ENCODE peak calls at places on chromosomes 16 and 17, in six cellular contexts. One of them, this sample, is unnamed.

GRCh38 chr17:63535640-63536039 is 12.5 kb downstream of the KCNH6 start:
- DNase-seq in mesendoderm: no peak
- DNase-seq in mesenchymal stem cell: no peak
- DNase-seq in H9: no peak
- DNase-seq in IMR-90: no peak
- DNase-seq in H1: no peak
- DNase-seq in this sample: no peak

GRCh38 chr17:39928868-39929651 is 1.5 kb downstream of the LRRC3C start:
- DNase-seq in mesendoderm: no peak
- DNase-seq in mesenchymal stem cell: peak; percentile 98
- DNase-seq in H9: no peak
- DNase-seq in IMR-90: peak; percentile 96
- DNase-seq in H1: no peak
- DNase-seq in this sample: no peak

GRCh38 chr17:28057731-28058246 is 15.3 kb downstream of the NLK start:
- DNase-seq in mesendoderm: peak; percentile 65
- DNase-seq in mesenchymal stem cell: peak; percentile 81
- DNase-seq in H9: no peak
- DNase-seq in IMR-90: peak; percentile 83
- DNase-seq in H1: no peak
- DNase-seq in this sample: no peak

GRCh38 chr17:73759324-73760185 is 115.3 kb upstream of the SDK2 start:
- DNase-seq in mesendoderm: no peak
- DNase-seq in mesenchymal stem cell: no peak
- DNase-seq in H9: no peak
- DNase-seq in IMR-90: no peak
- DNase-seq in H1: no peak
- DNase-seq in this sample: no peak

GRCh38 chr16:58459344-58460218 is 40.4 kb upstream of the NDRG4 start:
- DNase-seq in mesendoderm: no peak
- DNase-seq in mesenchymal stem cell: peak; percentile 67
- DNase-seq in H9: no peak
- DNase-seq in IMR-90: peak; percentile 43
- DNase-seq in H1: no peak
- DNase-seq in this sample: no peak

GRCh38 chr17:11279776-11280344 is 38.8 kb downstream of the SHISA6 start:
- DNase-seq in mesendoderm: no peak
- DNase-seq in mesenchymal stem cell: no peak
- DNase-seq in H9: peak; percentile 12
- DNase-seq in IMR-90: no peak
- DNase-seq in H1: no peak
- DNase-seq in this sample: no peak

GRCh38 chr16:24723663-24724062 is 5.8 kb upstream of the TNRC6A start:
- DNase-seq in mesendoderm: no peak
- DNase-seq in mesenchymal stem cell: no peak
- DNase-seq in H9: no peak
- DNase-seq in IMR-90: peak; percentile 34
- DNase-seq in H1: no peak
- DNase-seq in this sample: no peak

GRCh38 chr16:19001788-19002187 is 18.1 kb downstream of the TMC7 start:
- DNase-seq in mesendoderm: no peak
- DNase-seq in mesenchymal stem cell: peak; percentile 41
- DNase-seq in H9: no peak
- DNase-seq in IMR-90: peak; percentile 46
- DNase-seq in H1: no peak
- DNase-seq in this sample: no peak

GRCh38 chr16:9115277-9115676 is 23.8 kb downstream of the HAPSTR1 start:
- DNase-seq in mesendoderm: peak; percentile 87
- DNase-seq in mesenchymal stem cell: no peak
- DNase-seq in H9: no peak
- DNase-seq in IMR-90: peak; percentile 61
- DNase-seq in H1: no peak
- DNase-seq in this sample: no peak

GRCh38 chr17:51166198-51166986 is at the start of gene NME2:
- DNase-seq in mesendoderm: peak; percentile 94
- DNase-seq in mesenchymal stem cell: peak; percentile 85
- DNase-seq in H9: peak; percentile 97
- DNase-seq in IMR-90: peak; percentile 77
- DNase-seq in H1: peak; percentile 96
- DNase-seq in this sample: peak; percentile 80

GRCh38 chr17:38750312-38751121 is 2.0 kb upstream of the PSMB3 start:
- DNase-seq in mesendoderm: peak; percentile 57
- DNase-seq in mesenchymal stem cell: peak; percentile 53
- DNase-seq in H9: no peak
- DNase-seq in IMR-90: peak; percentile 22
- DNase-seq in H1: peak; percentile 73
- DNase-seq in this sample: peak; percentile 43

GRCh38 chr16:85152414-85153030 is 40.2 kb upstream of the CIBAR2 start:
- DNase-seq in mesendoderm: no peak
- DNase-seq in mesenchymal stem cell: no peak
- DNase-seq in H9: no peak
- DNase-seq in IMR-90: no peak
- DNase-seq in H1: no peak
- DNase-seq in this sample: no peak

GRCh38 chr17:28159924-28160323 is 117.4 kb downstream of the NLK start:
- DNase-seq in mesendoderm: no peak
- DNase-seq in mesenchymal stem cell: no peak
- DNase-seq in H9: no peak
- DNase-seq in IMR-90: no peak
- DNase-seq in H1: no peak
- DNase-seq in this sample: no peak

GRCh38 chr17:69468211-69468610 is 53.7 kb downstream of the MAP2K6 start:
- DNase-seq in mesendoderm: peak; percentile 22
- DNase-seq in mesenchymal stem cell: no peak
- DNase-seq in H9: no peak
- DNase-seq in IMR-90: no peak
- DNase-seq in H1: no peak
- DNase-seq in this sample: no peak

GRCh38 chr16:54135361-54136275 is 151.0 kb downstream of the IRX3 start:
- DNase-seq in mesendoderm: peak; percentile 31
- DNase-seq in mesenchymal stem cell: peak; percentile 59
- DNase-seq in H9: no peak
- DNase-seq in IMR-90: peak; percentile 68
- DNase-seq in H1: no peak
- DNase-seq in this sample: no peak

GRCh38 chr17:18960241-18960665 is 8.3 kb downstream of the SLC5A10 start:
- DNase-seq in mesendoderm: no peak
- DNase-seq in mesenchymal stem cell: no peak
- DNase-seq in H9: no peak
- DNase-seq in IMR-90: no peak
- DNase-seq in H1: no peak
- DNase-seq in this sample: no peak

GRCh38 chr16:24198807-24199533 is 57.2 kb upstream of the CACNG3 start:
- DNase-seq in mesendoderm: no peak
- DNase-seq in mesenchymal stem cell: no peak
- DNase-seq in H9: no peak
- DNase-seq in IMR-90: no peak
- DNase-seq in H1: no peak
- DNase-seq in this sample: no peak

GRCh38 chr16:88505405-88506082 is 52.5 kb downstream of the ZFPM1 start:
- DNase-seq in mesendoderm: peak; percentile 23
- DNase-seq in mesenchymal stem cell: no peak
- DNase-seq in H9: peak; percentile 50
- DNase-seq in IMR-90: no peak
- DNase-seq in H1: peak; percentile 79
- DNase-seq in this sample: no peak

GRCh38 chr17:50043290-50044148 is 12.4 kb upstream of the ITGA3 start:
- DNase-seq in mesendoderm: no peak
- DNase-seq in mesenchymal stem cell: no peak
- DNase-seq in H9: no peak
- DNase-seq in IMR-90: no peak
- DNase-seq in H1: no peak
- DNase-seq in this sample: no peak

GRCh38 chr17:66965801-66966528 is 1.5 kb downstream of the CACNG4 start:
- DNase-seq in mesendoderm: peak; percentile 69
- DNase-seq in mesenchymal stem cell: no peak
- DNase-seq in H9: peak; percentile 73
- DNase-seq in IMR-90: no peak
- DNase-seq in H1: peak; percentile 60
- DNase-seq in this sample: no peak

GRCh38 chr17:50055055-50055425 is 870 bp upstream of the ITGA3 start:
- DNase-seq in mesendoderm: peak; percentile 84
- DNase-seq in mesenchymal stem cell: no peak
- DNase-seq in H9: peak; percentile 91
- DNase-seq in IMR-90: no peak
- DNase-seq in H1: peak; percentile 79
- DNase-seq in this sample: no peak

GRCh38 chr16:50501251-50501650 is 46.9 kb upstream of the NKD1 start:
- DNase-seq in mesendoderm: no peak
- DNase-seq in mesenchymal stem cell: no peak
- DNase-seq in H9: no peak
- DNase-seq in IMR-90: no peak
- DNase-seq in H1: no peak
- DNase-seq in this sample: no peak

GRCh38 chr17:72336026-72336803 is 215.4 kb downstream of the SOX9 start:
- DNase-seq in mesendoderm: peak; percentile 42
- DNase-seq in mesenchymal stem cell: peak; percentile 46
- DNase-seq in H9: peak; percentile 66
- DNase-seq in IMR-90: no peak
- DNase-seq in H1: peak; percentile 46
- DNase-seq in this sample: peak; percentile 48

GRCh38 chr17:3845361-3845753 is 689 bp downstream of the NCBP3 start:
- DNase-seq in mesendoderm: peak; percentile 55
- DNase-seq in mesenchymal stem cell: peak; percentile 50
- DNase-seq in H9: no peak
- DNase-seq in IMR-90: no peak
- DNase-seq in H1: no peak
- DNase-seq in this sample: no peak

GRCh38 chr17:82350182-82351030 is 8.6 kb upstream of the TEX19 start:
- DNase-seq in mesendoderm: no peak
- DNase-seq in mesenchymal stem cell: no peak
- DNase-seq in H9: no peak
- DNase-seq in IMR-90: no peak
- DNase-seq in H1: no peak
- DNase-seq in this sample: no peak

GRCh38 chr16:88761830-88762229 is 23.2 kb downstream of the PIEZO1 start:
- DNase-seq in mesendoderm: no peak
- DNase-seq in mesenchymal stem cell: no peak
- DNase-seq in H9: no peak
- DNase-seq in IMR-90: no peak
- DNase-seq in H1: no peak
- DNase-seq in this sample: no peak

GRCh38 chr16:69476920-69477418 is 52.5 kb downstream of the CYB5B start:
- DNase-seq in mesendoderm: peak; percentile 37
- DNase-seq in mesenchymal stem cell: peak; percentile 98
- DNase-seq in H9: no peak
- DNase-seq in IMR-90: peak; percentile 97
- DNase-seq in H1: no peak
- DNase-seq in this sample: no peak

GRCh38 chr16:49924078-49924477 is 68.2 kb upstream of the ZNF423 start:
- DNase-seq in mesendoderm: peak; percentile 64
- DNase-seq in mesenchymal stem cell: no peak
- DNase-seq in H9: no peak
- DNase-seq in IMR-90: no peak
- DNase-seq in H1: no peak
- DNase-seq in this sample: no peak

GRCh38 chr17:57876866-57877237 is 27.0 kb upstream of the MRPS23 start:
- DNase-seq in mesendoderm: no peak
- DNase-seq in mesenchymal stem cell: no peak
- DNase-seq in H9: no peak
- DNase-seq in IMR-90: no peak
- DNase-seq in H1: no peak
- DNase-seq in this sample: no peak
- H3K18ac ChIP-seq in mesendoderm: no peak overlapping the region
- H3K18ac ChIP-seq in mesenchymal stem cell: peak overlapping the region; percentile 58
- H3K18ac ChIP-seq in H9: no peak overlapping the region
- H3K18ac ChIP-seq in IMR-90: peak overlapping the region; percentile 55
- H3K18ac ChIP-seq in H1: peak overlapping the region; percentile 80
- H3K18ac ChIP-seq in this sample: no peak overlapping the region

GRCh38 chr16:81808933-81809480 is 29.9 kb downstream of the PLCG2 start:
- DNase-seq in mesendoderm: no peak
- DNase-seq in mesenchymal stem cell: no peak
- DNase-seq in H9: no peak
- DNase-seq in IMR-90: no peak
- DNase-seq in H1: no peak
- DNase-seq in this sample: no peak
- H3K9ac ChIP-seq in mesendoderm: no peak overlapping the region
- H3K9ac ChIP-seq in mesenchymal stem cell: no peak overlapping the region
- H3K9ac ChIP-seq in H9: no peak overlapping the region
- H3K9ac ChIP-seq in IMR-90: no peak overlapping the region
- H3K9ac ChIP-seq in H1: no peak overlapping the region
- H3K9ac ChIP-seq in this sample: no peak overlapping the region

GRCh38 chr17:30793282-30793977 is 31.1 kb downstream of the CRLF3 start:
- DNase-seq in mesendoderm: no peak
- DNase-seq in mesenchymal stem cell: no peak
- DNase-seq in H9: no peak
- DNase-seq in IMR-90: no peak
- DNase-seq in H1: no peak
- DNase-seq in this sample: no peak

GRCh38 chr17:30790279-30790678 is 34.2 kb downstream of the CRLF3 start:
- DNase-seq in mesendoderm: no peak
- DNase-seq in mesenchymal stem cell: peak; percentile 49
- DNase-seq in H9: no peak
- DNase-seq in IMR-90: no peak
- DNase-seq in H1: no peak
- DNase-seq in this sample: no peak

GRCh38 chr17:30788918-30789317 is 35.6 kb downstream of the CRLF3 start:
- DNase-seq in mesendoderm: peak; percentile 15
- DNase-seq in mesenchymal stem cell: no peak
- DNase-seq in H9: no peak
- DNase-seq in IMR-90: peak; percentile 41
- DNase-seq in H1: no peak
- DNase-seq in this sample: no peak
- H2BK15ac ChIP-seq in mesendoderm: no peak overlapping the region
- H2BK15ac ChIP-seq in mesenchymal stem cell: no peak overlapping the region
- H2BK15ac ChIP-seq in H9: no peak overlapping the region
- H2BK15ac ChIP-seq in IMR-90: no peak overlapping the region
- H2BK15ac ChIP-seq in H1: no peak overlapping the region
- H2BK15ac ChIP-seq in this sample: no peak overlapping the region

GRCh38 chr16:86558355-86559193 is 3.5 kb upstream of the MTHFSD start:
- DNase-seq in mesendoderm: no peak
- DNase-seq in mesenchymal stem cell: no peak
- DNase-seq in H9: no peak
- DNase-seq in IMR-90: no peak
- DNase-seq in H1: no peak
- DNase-seq in this sample: no peak
- H3K18ac ChIP-seq in mesendoderm: no peak overlapping the region
- H3K18ac ChIP-seq in mesenchymal stem cell: no peak overlapping the region
- H3K18ac ChIP-seq in H9: no peak overlapping the region
- H3K18ac ChIP-seq in IMR-90: no peak overlapping the region
- H3K18ac ChIP-seq in H1: no peak overlapping the region
- H3K18ac ChIP-seq in this sample: no peak overlapping the region

DNA sequence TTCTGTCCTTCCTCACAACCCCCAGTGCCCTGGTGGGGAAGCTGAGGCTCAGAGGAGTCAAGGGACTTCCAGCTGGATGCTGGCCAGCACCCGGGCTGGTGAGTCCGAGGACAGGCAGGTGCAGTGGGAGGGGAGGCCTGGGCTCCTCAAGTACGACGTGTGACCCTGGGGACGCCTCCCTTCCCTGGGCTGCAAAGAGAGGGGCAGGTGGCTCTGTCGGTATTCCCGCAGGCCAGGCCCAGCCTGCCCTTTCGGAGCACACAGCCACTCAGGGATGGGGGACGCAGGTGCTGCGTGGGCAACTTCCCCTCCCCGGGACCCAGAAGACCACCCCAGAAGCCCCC is 33.1 kb upstream of the PVALEF start:
- DNase-seq in mesendoderm: no peak
- DNase-seq in mesenchymal stem cell: no peak
- DNase-seq in H9: no peak
- DNase-seq in IMR-90: no peak
- DNase-seq in H1: no peak
- DNase-seq in this sample: no peak
- H3K9ac ChIP-seq in mesendoderm: no peak overlapping the region
- H3K9ac ChIP-seq in mesenchymal stem cell: no peak overlapping the region
- H3K9ac ChIP-seq in H9: no peak overlapping the region
- H3K9ac ChIP-seq in IMR-90: no peak overlapping the region
- H3K9ac ChIP-seq in H1: no peak overlapping the region
- H3K9ac ChIP-seq in this sample: no peak overlapping the region

This sample was measured in neuronal stem cell.